ENCODE peak calls at places on chromosomes 6 and 20, in ten cellular contexts. J is HL-60, F is breast epithelium, O is transverse colon, R is K562, Q is stomach, X is upper lobe of left lung, L is spleen, S is GM23338, N is endothelial cell of umbilical vein. A is an unnamed sample.
A peak's percentile ranks its signal among the peaks of the same experiment; 100 is the strongest.

GRCh38 chr20:47352332-47353223 is 3.9 kb downstream of the ZMYND8 start:
- DNase-seq in R (no peak), J (no peak), F (no peak), L (peak; percentile 87), N (peak; percentile 75), O (peak; percentile 32), Q (peak; percentile 86), S (peak; percentile 52), X (peak; percentile 77), A (no peak)

GRCh38 chr6:24401458-24401857 is 1.3 kb upstream of the MRS2 start:
- DNase-seq in X (no peak), R (no peak), L (no peak), F (no peak), O (no peak), Q (no peak), S (peak; percentile 78), J (no peak), N (no peak), A (no peak)

GRCh38 chr20:46020515-46020914 is 8.5 kb upstream of the SLC12A5 start:
- DNase-seq in N (no peak), J (no peak), L (no peak), S (no peak), F (no peak), R (no peak), O (no peak), X (no peak), Q (no peak), A (no peak)

GRCh38 chr20:8148501-8148900 is 16.4 kb downstream of the PLCB1 start:
- DNase-seq in O (no peak), Q (no peak), X (no peak), N (peak; percentile 89), L (no peak), F (no peak), R (no peak), J (no peak), S (no peak), A (no peak)

GRCh38 chr6:156720739-156721714 is 56.2 kb upstream of the ARID1B start:
- DNase-seq in N (peak; percentile 19), L (no peak), O (peak; percentile 52), R (no peak), F (peak; percentile 68), J (no peak), X (no peak), S (peak; percentile 88), Q (peak; percentile 73), A (no peak)

GRCh38 chr6:157216570-157216969 is 106.7 kb downstream of the TMEM242 start:
- DNase-seq in N (no peak), O (no peak), F (no peak), Q (no peak), L (peak; percentile 39), J (no peak), R (no peak), S (no peak), X (no peak), A (no peak)

GRCh38 chr20:13552061-13552460 is 86.7 kb downstream of the TASP1 start:
- DNase-seq in F (no peak), J (no peak), S (no peak), O (no peak), R (no peak), L (no peak), Q (no peak), N (no peak), X (no peak), A (no peak)

GRCh38 chr6:107665386-107665785 is 158.7 kb downstream of the SCML4 start:
- DNase-seq in X (peak; percentile 39), R (no peak), L (no peak), Q (no peak), F (no peak), N (peak; percentile 76), J (no peak), S (no peak), O (no peak), A (no peak)

GRCh38 chr6:3850451-3851203 is 1.5 kb downstream of the FAM50B start:
- DNase-seq in F (no peak), J (no peak), S (no peak), R (no peak), X (peak; percentile 85), L (peak; percentile 82), O (peak; percentile 14), Q (no peak), N (no peak), A (peak; percentile 34)

GRCh38 chr20:6940052-6940451 is 172.6 kb downstream of the BMP2 start:
- DNase-seq in N (no peak), L (no peak), J (no peak), Q (no peak), F (no peak), X (no peak), S (peak; percentile 88), R (peak; percentile 4), O (no peak), A (no peak)

GRCh38 chr6:78962458-78962857 is 95.1 kb downstream of the IRAK1BP1 start:
- DNase-seq in J (no peak), L (no peak), O (no peak), F (no peak), N (no peak), Q (no peak), X (no peak), R (no peak), S (no peak), A (no peak)

GRCh38 chr20:46084805-46085792 is 4.7 kb downstream of the NCOA5 start:
- DNase-seq in N (peak; percentile 13), Q (peak; percentile 45), J (no peak), S (no peak), F (no peak), L (no peak), O (peak; percentile 37), X (no peak), R (peak; percentile 66), A (no peak)

GRCh38 chr6:158038291-158039177 is 56.9 kb downstream of the SYNJ2 start:
- DNase-seq in X (no peak), S (no peak), Q (no peak), O (peak; percentile 5), F (no peak), R (no peak), N (no peak), J (no peak), L (peak; percentile 66), A (no peak)

GRCh38 chr6:3264356-3264755 is 5.6 kb downstream of the PSMG4 start:
- DNase-seq in R (no peak), J (no peak), S (no peak), X (no peak), F (no peak), L (peak; percentile 41), O (no peak), N (no peak), Q (no peak), A (no peak)

GRCh38 chr20:3557237-3557636 is 86.4 kb downstream of the ATRN start:
- DNase-seq in S (no peak), O (no peak), Q (no peak), F (no peak), X (no peak), N (no peak), L (no peak), R (no peak), J (no peak), A (no peak)

GRCh38 chr6:63615590-63615989 is 20.0 kb upstream of the PHF3 start:
- DNase-seq in R (no peak), O (no peak), N (no peak), S (no peak), X (no peak), F (no peak), J (no peak), Q (no peak), L (no peak), A (no peak)

DNA sequence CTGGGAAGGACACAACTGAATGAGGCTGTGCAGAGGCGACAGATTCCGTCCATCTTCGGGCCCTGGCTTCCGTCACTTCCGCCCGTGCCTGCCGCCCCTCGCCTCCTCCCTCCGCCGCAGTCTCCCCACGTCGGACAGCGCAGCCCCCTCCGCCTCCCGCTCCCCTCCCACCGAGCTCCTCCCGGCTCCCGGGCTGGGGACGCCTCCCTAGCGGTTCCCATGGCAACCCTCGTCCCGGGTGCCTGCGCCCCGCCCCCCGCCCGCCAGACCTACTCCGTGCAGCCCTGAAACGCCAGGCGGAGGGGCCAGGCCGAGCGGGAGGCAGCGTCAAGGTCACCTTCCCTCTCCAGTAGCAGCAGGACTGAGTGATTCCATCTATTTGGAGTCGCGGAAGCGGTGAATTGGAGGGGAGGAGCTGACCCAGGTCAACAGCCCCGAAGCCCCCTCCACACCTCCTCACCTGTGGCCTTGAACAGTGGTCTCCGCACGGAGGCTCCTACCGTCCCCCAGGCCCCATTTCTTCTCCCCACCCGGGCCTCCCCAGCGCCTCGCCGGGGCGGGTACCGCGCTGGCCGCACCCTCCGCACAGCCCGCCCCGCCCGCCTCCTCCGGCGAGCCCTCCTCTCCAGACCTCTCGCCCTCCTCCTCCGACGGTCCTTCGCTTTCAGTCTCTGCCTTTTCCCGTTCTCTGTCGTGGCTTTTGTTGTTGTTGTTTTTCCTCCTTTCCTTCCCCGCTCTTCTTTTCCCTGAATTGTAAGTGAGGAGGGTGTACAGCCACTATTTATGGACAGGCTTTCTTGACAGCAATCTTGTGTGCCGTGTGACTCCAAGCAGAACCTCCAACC is 951 bp downstream of the NRSN2 start:
- DNase-seq in R (peak; percentile 96), N (peak; percentile 89), J (peak; percentile 68), L (peak; percentile 91), F (peak; percentile 80), O (peak; percentile 90), S (peak; percentile 99), Q (peak; percentile 85), X (peak; percentile 95), A (peak; percentile 95)
- TF ChIP-seq POLR2AphosphoS5 in R (no peak), N (peak; percentile 43), J (no peak), L (peak; percentile 67), F (peak; percentile 46), O (peak; percentile 60), S (peak; percentile 60), Q (peak; percentile 58), X (peak; percentile 71), A (no peak)

DNA sequence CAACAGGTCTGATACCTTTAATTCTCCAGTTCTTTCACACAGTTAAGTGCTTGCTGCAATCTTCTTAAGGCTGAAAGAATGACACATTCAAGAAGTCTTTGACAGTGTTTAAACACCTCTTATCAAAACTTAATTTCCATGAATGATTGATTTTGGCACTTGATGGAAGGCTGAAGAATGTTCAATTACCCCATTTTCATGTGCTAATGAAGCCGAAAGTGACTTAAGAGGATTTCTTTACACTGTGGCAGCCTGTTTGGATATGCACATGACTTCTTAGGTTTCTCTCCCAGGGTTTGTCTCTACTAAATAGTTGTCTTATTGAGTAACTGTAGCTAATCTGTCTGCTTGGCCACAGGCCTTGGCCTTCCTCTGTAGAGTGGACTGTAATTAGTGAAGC is 81.1 kb upstream of the PRDM1 start:
- DNase-seq in N (no peak), O (no peak), Q (no peak), R (no peak), L (no peak), J (no peak), F (no peak), X (no peak), S (peak; percentile 46), A (no peak)
- TF ChIP-seq POLR2AphosphoS5 in N (no peak), O (no peak), Q (no peak), R (no peak), L (no peak), J (no peak), F (no peak), X (no peak), S (no peak), A (no peak)

GRCh38 chr6:90365565-90366219 is 69.0 kb upstream of the BACH2 start:
- DNase-seq in Q (no peak), J (no peak), S (no peak), O (no peak), R (no peak), L (no peak), F (no peak), N (no peak), X (no peak), A (no peak)
- TF ChIP-seq POLR2AphosphoS5 in Q (no peak), J (no peak), S (no peak), O (no peak), R (no peak), L (no peak), F (no peak), N (no peak), X (no peak), A (no peak)

GRCh38 chr20:32237419-32237818 is 29.7 kb downstream of the POFUT1 start:
- DNase-seq in L (no peak), Q (no peak), N (no peak), X (no peak), J (no peak), S (no peak), O (no peak), F (no peak), R (no peak), A (no peak)
- TF ChIP-seq POLR2AphosphoS5 in L (no peak), Q (no peak), N (no peak), X (no peak), J (no peak), S (no peak), O (no peak), F (no peak), R (no peak), A (no peak)

A was measured in GM12892.